ENCODE peak calls at places on chromosomes 2 and 18, in five cellular contexts. One of them, this sample, is unnamed.

GRCh38 chr2:228658998-228659397 is 477.5 kb upstream of the SPHKAP start:
- DNase-seq in activated T-cell treated with anti-CD3 and anti-CD28 coated beads, Interleukin-2, amount 50 U/mL, for 72 hours: no peak
- DNase-seq in AG04449: peak; percentile 40
- DNase-seq in HT1080: peak; percentile 75
- DNase-seq in GM23248: peak; percentile 90
- DNase-seq in this sample: peak; percentile 86

GRCh38 chr2:219783551-219783950 is 156.1 kb downstream of the SLC4A3 start:
- DNase-seq in activated T-cell treated with anti-CD3 and anti-CD28 coated beads, Interleukin-2, amount 50 U/mL, for 72 hours: no peak
- DNase-seq in AG04449: no peak
- DNase-seq in HT1080: no peak
- DNase-seq in GM23248: peak; percentile 11
- DNase-seq in this sample: no peak

GRCh38 chr2:62461707-62462106 is 44.3 kb downstream of the TMEM17 start:
- DNase-seq in activated T-cell treated with anti-CD3 and anti-CD28 coated beads, Interleukin-2, amount 50 U/mL, for 72 hours: no peak
- DNase-seq in AG04449: no peak
- DNase-seq in HT1080: peak; percentile 26
- DNase-seq in GM23248: peak; percentile 91
- DNase-seq in this sample: peak; percentile 16

GRCh38 chr2:7014201-7014640 is 97.0 kb downstream of the RNF144A start:
- DNase-seq in activated T-cell treated with anti-CD3 and anti-CD28 coated beads, Interleukin-2, amount 50 U/mL, for 72 hours: peak; percentile 8
- DNase-seq in AG04449: no peak
- DNase-seq in HT1080: peak; percentile 64
- DNase-seq in GM23248: peak; percentile 60
- DNase-seq in this sample: no peak

GRCh38 chr2:198664349-198664748 is 793.4 kb downstream of the SATB2 start:
- DNase-seq in activated T-cell treated with anti-CD3 and anti-CD28 coated beads, Interleukin-2, amount 50 U/mL, for 72 hours: no peak
- DNase-seq in AG04449: no peak
- DNase-seq in HT1080: no peak
- DNase-seq in GM23248: peak; percentile 6
- DNase-seq in this sample: no peak

GRCh38 chr2:55618649-55619055 is 1.2 kb upstream of the PPP4R3B start:
- DNase-seq in activated T-cell treated with anti-CD3 and anti-CD28 coated beads, Interleukin-2, amount 50 U/mL, for 72 hours: peak; percentile 59
- DNase-seq in AG04449: no peak
- DNase-seq in HT1080: peak; percentile 48
- DNase-seq in GM23248: peak; percentile 73
- DNase-seq in this sample: peak; percentile 11

GRCh38 chr2:149000168-149000938 is 38.1 kb upstream of the LYPD6B start:
- DNase-seq in activated T-cell treated with anti-CD3 and anti-CD28 coated beads, Interleukin-2, amount 50 U/mL, for 72 hours: no peak
- DNase-seq in AG04449: no peak
- DNase-seq in HT1080: no peak
- DNase-seq in GM23248: peak; percentile 54
- DNase-seq in this sample: no peak

GRCh38 chr2:88265352-88265960 is 95.3 kb downstream of the THNSL2 start:
- DNase-seq in activated T-cell treated with anti-CD3 and anti-CD28 coated beads, Interleukin-2, amount 50 U/mL, for 72 hours: peak; percentile 26
- DNase-seq in AG04449: no peak
- DNase-seq in HT1080: peak; percentile 67
- DNase-seq in GM23248: peak; percentile 57
- DNase-seq in this sample: no peak

GRCh38 chr2:27297195-27297594 is 11.1 kb downstream of the UCN start:
- DNase-seq in activated T-cell treated with anti-CD3 and anti-CD28 coated beads, Interleukin-2, amount 50 U/mL, for 72 hours: no peak
- DNase-seq in AG04449: no peak
- DNase-seq in HT1080: no peak
- DNase-seq in GM23248: no peak
- DNase-seq in this sample: no peak

GRCh38 chr2:88239781-88240180 is 69.6 kb downstream of the THNSL2 start:
- DNase-seq in activated T-cell treated with anti-CD3 and anti-CD28 coated beads, Interleukin-2, amount 50 U/mL, for 72 hours: no peak
- DNase-seq in AG04449: no peak
- DNase-seq in HT1080: no peak
- DNase-seq in GM23248: no peak
- DNase-seq in this sample: no peak

GRCh38 chr2:164735309-164735919 is 106.2 kb downstream of the COBLL1 start:
- DNase-seq in activated T-cell treated with anti-CD3 and anti-CD28 coated beads, Interleukin-2, amount 50 U/mL, for 72 hours: no peak
- DNase-seq in AG04449: no peak
- DNase-seq in HT1080: peak; percentile 42
- DNase-seq in GM23248: peak; percentile 10
- DNase-seq in this sample: no peak

GRCh38 chr2:6676245-6676644 is 189.5 kb downstream of the CMPK2 start:
- DNase-seq in activated T-cell treated with anti-CD3 and anti-CD28 coated beads, Interleukin-2, amount 50 U/mL, for 72 hours: no peak
- DNase-seq in AG04449: no peak
- DNase-seq in HT1080: no peak
- DNase-seq in GM23248: no peak
- DNase-seq in this sample: no peak

GRCh38 chr2:180677928-180678327 is 302.5 kb upstream of the UBE2E3 start:
- DNase-seq in activated T-cell treated with anti-CD3 and anti-CD28 coated beads, Interleukin-2, amount 50 U/mL, for 72 hours: no peak
- DNase-seq in AG04449: no peak
- DNase-seq in HT1080: no peak
- DNase-seq in GM23248: peak; percentile 36
- DNase-seq in this sample: no peak

GRCh38 chr2:96890252-96890651 is 20.4 kb upstream of the SEMA4C start:
- DNase-seq in activated T-cell treated with anti-CD3 and anti-CD28 coated beads, Interleukin-2, amount 50 U/mL, for 72 hours: no peak
- DNase-seq in AG04449: no peak
- DNase-seq in HT1080: no peak
- DNase-seq in GM23248: no peak
- DNase-seq in this sample: no peak

GRCh38 chr2:9255416-9255815 is 48.8 kb downstream of the ASAP2 start:
- DNase-seq in activated T-cell treated with anti-CD3 and anti-CD28 coated beads, Interleukin-2, amount 50 U/mL, for 72 hours: no peak
- DNase-seq in AG04449: no peak
- DNase-seq in HT1080: no peak
- DNase-seq in GM23248: no peak
- DNase-seq in this sample: no peak

GRCh38 chr2:9648821-9649220 is 18.0 kb upstream of the YWHAQ start:
- DNase-seq in activated T-cell treated with anti-CD3 and anti-CD28 coated beads, Interleukin-2, amount 50 U/mL, for 72 hours: no peak
- DNase-seq in AG04449: no peak
- DNase-seq in HT1080: no peak
- DNase-seq in GM23248: no peak
- DNase-seq in this sample: no peak

GRCh38 chr18:79912994-79913831 is 38.2 kb downstream of the SLC66A2 start:
- DNase-seq in activated T-cell treated with anti-CD3 and anti-CD28 coated beads, Interleukin-2, amount 50 U/mL, for 72 hours: no peak
- DNase-seq in AG04449: no peak
- DNase-seq in HT1080: no peak
- DNase-seq in GM23248: no peak
- DNase-seq in this sample: no peak

GRCh38 chr18:44735071-44735470 is 54.4 kb downstream of the SETBP1 start:
- DNase-seq in activated T-cell treated with anti-CD3 and anti-CD28 coated beads, Interleukin-2, amount 50 U/mL, for 72 hours: no peak
- DNase-seq in AG04449: no peak
- DNase-seq in HT1080: no peak
- DNase-seq in GM23248: no peak
- DNase-seq in this sample: no peak

GRCh38 chr18:44123743-44124142 is 556.9 kb upstream of the SETBP1 start:
- DNase-seq in activated T-cell treated with anti-CD3 and anti-CD28 coated beads, Interleukin-2, amount 50 U/mL, for 72 hours: no peak
- DNase-seq in AG04449: no peak
- DNase-seq in HT1080: peak; percentile 6
- DNase-seq in GM23248: no peak
- DNase-seq in this sample: no peak

GRCh38 chr2:42298132-42298531 is 62.9 kb downstream of the COX7A2L start:
- DNase-seq in activated T-cell treated with anti-CD3 and anti-CD28 coated beads, Interleukin-2, amount 50 U/mL, for 72 hours: no peak
- DNase-seq in AG04449: no peak
- DNase-seq in HT1080: no peak
- DNase-seq in GM23248: peak; percentile 26
- DNase-seq in this sample: peak; percentile 3

GRCh38 chr2:197209742-197210408 is 100.7 kb downstream of the ANKRD44 start:
- DNase-seq in activated T-cell treated with anti-CD3 and anti-CD28 coated beads, Interleukin-2, amount 50 U/mL, for 72 hours: peak; percentile 78
- DNase-seq in AG04449: no peak
- DNase-seq in HT1080: peak; percentile 70
- DNase-seq in GM23248: no peak
- DNase-seq in this sample: no peak

GRCh38 chr2:164015328-164016123 is 279.7 kb upstream of the FIGN start:
- DNase-seq in activated T-cell treated with anti-CD3 and anti-CD28 coated beads, Interleukin-2, amount 50 U/mL, for 72 hours: no peak
- DNase-seq in AG04449: no peak
- DNase-seq in HT1080: no peak
- DNase-seq in GM23248: peak; percentile 71
- DNase-seq in this sample: no peak

GRCh38 chr2:120733238-120733942 is 2.3 kb upstream of the GLI2 start:
- DNase-seq in activated T-cell treated with anti-CD3 and anti-CD28 coated beads, Interleukin-2, amount 50 U/mL, for 72 hours: no peak
- DNase-seq in AG04449: no peak
- DNase-seq in HT1080: no peak
- DNase-seq in GM23248: no peak
- DNase-seq in this sample: no peak

GRCh38 chr2:168518555-168519066 is 62.5 kb downstream of the CERS6 start:
- DNase-seq in activated T-cell treated with anti-CD3 and anti-CD28 coated beads, Interleukin-2, amount 50 U/mL, for 72 hours: no peak
- DNase-seq in AG04449: no peak
- DNase-seq in HT1080: no peak
- DNase-seq in GM23248: peak; percentile 64
- DNase-seq in this sample: no peak

GRCh38 chr2:212958757-212959295 is 192.6 kb downstream of the IKZF2 start:
- DNase-seq in activated T-cell treated with anti-CD3 and anti-CD28 coated beads, Interleukin-2, amount 50 U/mL, for 72 hours: no peak
- DNase-seq in AG04449: no peak
- DNase-seq in HT1080: peak; percentile 21
- DNase-seq in GM23248: peak; percentile 69
- DNase-seq in this sample: no peak

GRCh38 chr2:210442869-210443268 is 33.7 kb downstream of the LANCL1 start:
- DNase-seq in activated T-cell treated with anti-CD3 and anti-CD28 coated beads, Interleukin-2, amount 50 U/mL, for 72 hours: no peak
- DNase-seq in AG04449: no peak
- DNase-seq in HT1080: no peak
- DNase-seq in GM23248: no peak
- DNase-seq in this sample: no peak

GRCh38 chr2:235666240-235666781 is 172.5 kb downstream of the AGAP1 start:
- DNase-seq in activated T-cell treated with anti-CD3 and anti-CD28 coated beads, Interleukin-2, amount 50 U/mL, for 72 hours: peak; percentile 13
- DNase-seq in AG04449: peak; percentile 58
- DNase-seq in HT1080: peak; percentile 57
- DNase-seq in GM23248: peak; percentile 79
- DNase-seq in this sample: peak; percentile 37

This sample was measured in amniotic stem cell.